ENCODE peak calls at places on chromosomes 12 and 14, in five cellular contexts. K, N, S, F and U are unnamed samples.

GRCh38 chr12:44573723-44574122 is 302.4 kb downstream of the NELL2 start:
- DNase-seq in N (no peak), F (no peak), K (no peak), S (no peak), U (no peak)

GRCh38 chr14:23887536-23887935 is 66.0 kb upstream of the DHRS4 start:
- DNase-seq in N (no peak), F (no peak), S (no peak), K (no peak), U (no peak)

GRCh38 chr12:49369723-49370145 is 2.5 kb downstream of the SPATS2 start:
- DNase-seq in K (no peak), S (no peak), N (peak; percentile 28), F (no peak), U (no peak)

GRCh38 chr14:51938137-51938536 is 51.2 kb upstream of the RTRAF start:
- DNase-seq in N (no peak), F (no peak), K (no peak), S (no peak), U (no peak)

GRCh38 chr12:69096669-69097364 is 142.6 kb upstream of the CPSF6 start:
- DNase-seq in F (no peak), N (no peak), S (no peak), K (peak; percentile 5), U (no peak)

GRCh38 chr12:50021071-50021470 is 4.2 kb downstream of the RACGAP1 start:
- DNase-seq in N (no peak), F (no peak), K (no peak), S (no peak), U (no peak)

GRCh38 chr14:32366256-32366655 is 37.2 kb downstream of the AKAP6 start:
- DNase-seq in N (no peak), S (no peak), F (no peak), K (peak; percentile 51), U (no peak)

GRCh38 chr14:46451800-46452199 is 199.8 kb downstream of the RPL10L start:
- DNase-seq in N (no peak), S (no peak), F (no peak), K (no peak), U (no peak)

GRCh38 chr12:40068416-40068815 is 37.5 kb downstream of the SLC2A13 start:
- DNase-seq in S (no peak), F (no peak), K (no peak), N (no peak), U (no peak)

GRCh38 chr12:118463677-118464076 is 87.3 kb downstream of the SUDS3 start:
- DNase-seq in S (no peak), K (no peak), N (no peak), F (no peak), U (no peak)

GRCh38 chr12:125053821-125054220 is 11.4 kb upstream of the AACS start:
- DNase-seq in N (no peak), F (no peak), S (no peak), K (no peak), U (no peak)

GRCh38 chr14:56117765-56118610 is at the start of gene PELI2:
- DNase-seq in K (peak; percentile 68), F (peak; percentile 78), N (peak; percentile 77), S (peak; percentile 15), U (no peak)

GRCh38 chr14:101839236-101839635 is 77.7 kb downstream of the PPP2R5C start:
- DNase-seq in N (no peak), K (no peak), F (no peak), S (no peak), U (no peak)

GRCh38 chr14:100899841-100900771 is 3.4 kb downstream of the RTL1 start:
- DNase-seq in K (no peak), S (no peak), N (peak; percentile 35), F (no peak), U (no peak)

GRCh38 chr12:24463392-24463791 is 485.5 kb downstream of the BCAT1 start:
- DNase-seq in K (no peak), N (no peak), F (no peak), S (no peak), U (no peak)

GRCh38 chr14:57889245-57889644 is 23.4 kb upstream of the SLC35F4 start:
- DNase-seq in N (peak; percentile 87), K (peak; percentile 19), S (no peak), F (no peak), U (no peak)

GRCh38 chr12:107736914-107737313 is 24.0 kb downstream of the PRDM4 start:
- DNase-seq in N (no peak), F (no peak), K (no peak), S (no peak), U (no peak)

GRCh38 chr12:89225808-89226368 is 126.4 kb downstream of the DUSP6 start:
- DNase-seq in K (peak; percentile 90), S (peak; percentile 97), F (peak; percentile 69), N (no peak), U (peak; percentile 91)

GRCh38 chr12:100827901-100828520 is 33.4 kb downstream of the ANO4 start:
- DNase-seq in S (peak; percentile 23), F (no peak), K (peak; percentile 11), N (peak; percentile 28), U (peak; percentile 14)

GRCh38 chr12:132146098-132146497 is 1.8 kb downstream of the NOC4L start:
- DNase-seq in F (no peak), S (no peak), K (no peak), N (no peak), U (no peak)

GRCh38 chr14:56716705-56717104 is 93.6 kb downstream of the OTX2 start:
- DNase-seq in F (no peak), K (no peak), N (no peak), S (no peak), U (no peak)

GRCh38 chr12:96236221-96236822 is 42.1 kb downstream of the ELK3 start:
- DNase-seq in N (no peak), F (no peak), K (no peak), S (no peak), U (no peak)

GRCh38 chr12:51246254-51246853 is 7.7 kb downstream of the DAZAP2 start:
- DNase-seq in F (no peak), N (peak; percentile 54), S (no peak), K (peak; percentile 36), U (no peak)

GRCh38 chr12:114869091-114869834 is 185.3 kb upstream of the TBX3 start:
- DNase-seq in N (no peak), S (no peak), K (peak; percentile 85), F (no peak), U (no peak)

GRCh38 chr12:12513416-12514006 is 49.2 kb downstream of the DUSP16 start:
- DNase-seq in N (no peak), F (no peak), S (no peak), K (no peak), U (no peak)

GRCh38 chr14:36524874-36525745 is 5.1 kb upstream of the NKX2-1 start:
- DNase-seq in S (peak; percentile 65), N (no peak), K (no peak), F (peak; percentile 58), U (no peak)

GRCh38 chr12:94671917-94672316 is 21.6 kb upstream of the TMCC3 start:
- DNase-seq in N (no peak), K (no peak), S (no peak), F (no peak), U (peak; percentile 33)

GRCh38 chr14:74826574-74826973 is 49.4 kb downstream of the PROX2 start:
- DNase-seq in K (no peak), S (no peak), F (no peak), N (no peak), U (no peak)

GRCh38 chr12:66662729-66663128 is 16.1 kb downstream of the GRIP1 start:
- DNase-seq in S (no peak), N (no peak), K (peak; percentile 41), F (no peak), U (no peak)

GRCh38 chr12:15131462-15131861 is 89.8 kb downstream of the RERG start:
- DNase-seq in K (peak; percentile 84), F (no peak), S (no peak), N (no peak), U (no peak)

GRCh38 chr12:24664151-24664550 is 284.8 kb downstream of the BCAT1 start:
- DNase-seq in F (no peak), N (no peak), S (no peak), K (no peak), U (no peak)

GRCh38 chr12:100951756-100952155 is 157.2 kb downstream of the ANO4 start:
- DNase-seq in S (no peak), N (no peak), K (no peak), F (no peak), U (no peak)

GRCh38 chr12:13170892-13171490 is 25.5 kb upstream of the EMP1 start:
- DNase-seq in N (no peak), S (no peak), F (no peak), K (no peak), U (no peak)

GRCh38 chr12:65962921-65963883 is 138.9 kb downstream of the HMGA2 start:
- DNase-seq in N (peak; percentile 52), S (peak; percentile 57), F (no peak), K (no peak), U (no peak)

GRCh38 chr12:118061011-118061875 is at the start of gene WSB2:
- DNase-seq in K (peak; percentile 62), F (peak; percentile 55), N (peak; percentile 81), S (no peak), U (no peak)

GRCh38 chr12:16349132-16349463 is 1.7 kb downstream of the MGST1 start:
- DNase-seq in N (peak; percentile 89), K (peak; percentile 85), S (no peak), F (peak; percentile 73), U (peak; percentile 70)
- H3K4me3 ChIP-seq in N (no peak overlapping the region), K (peak overlapping the region; percentile 53), S (peak overlapping the region; percentile 82), F (peak overlapping the region; percentile 87), U (peak overlapping the region; percentile 69)

DNA sequence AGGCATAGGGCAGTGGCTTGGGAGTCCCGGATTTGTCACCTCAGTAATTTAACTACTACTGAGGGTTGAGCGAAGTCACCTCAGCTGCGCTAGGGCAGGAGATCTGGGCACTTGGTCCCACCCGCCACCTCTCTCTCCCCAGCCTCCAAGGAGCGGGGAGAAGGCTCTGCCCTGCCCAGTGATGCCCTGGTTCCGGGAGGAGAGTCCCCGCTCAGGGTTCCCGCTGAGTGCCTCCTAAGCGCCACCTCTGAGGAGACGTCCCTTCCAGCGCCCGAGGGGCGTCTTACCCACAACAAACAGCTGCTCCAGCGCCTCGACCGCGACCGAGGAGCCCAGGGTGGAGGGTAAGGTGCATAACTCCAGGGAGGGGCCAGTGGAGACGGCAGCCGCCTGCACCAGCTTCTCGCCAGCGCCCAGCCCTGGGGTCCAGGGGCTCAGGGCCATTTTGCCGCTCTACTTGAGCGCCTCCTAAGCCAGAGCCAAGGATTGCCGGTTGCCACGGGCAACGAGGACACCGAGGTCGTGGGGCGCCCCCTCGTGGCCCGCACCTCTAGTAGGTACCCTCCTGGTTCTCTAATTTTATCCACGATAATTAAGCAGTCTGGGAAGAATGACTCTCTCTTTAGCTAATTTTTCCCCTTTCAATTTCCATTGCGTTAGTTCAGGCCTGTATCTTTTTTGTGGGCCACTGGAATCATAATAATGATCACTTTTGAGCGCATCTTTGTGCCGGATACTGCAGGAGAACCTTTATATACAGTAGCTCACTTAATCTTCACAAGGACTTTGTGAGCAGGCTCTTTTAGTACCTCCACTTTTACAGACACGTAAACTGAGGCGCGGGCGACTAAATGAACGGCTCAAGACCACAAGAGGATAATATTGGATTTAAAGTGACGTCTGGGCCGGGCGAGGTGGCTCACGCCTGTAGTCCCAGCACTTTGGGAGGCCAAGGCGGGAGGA is at the start of gene CCDC175:
- DNase-seq in K (peak; percentile 30), S (peak; percentile 60), F (peak; percentile 48), N (peak; percentile 85), U (no peak)
- TF ChIP-seq CTCF in K (peak; percentile 69), S (peak; percentile 87), F (peak; percentile 53), N (peak; percentile 49), U (peak; percentile 73)

GRCh38 chr12:27330846-27331245 is 1.8 kb upstream of the BMAL2 start:
- DNase-seq in K (no peak), N (no peak), F (peak; percentile 48), S (no peak), U (peak; percentile 54)
- H3K4me3 ChIP-seq in K (peak overlapping the region; percentile 20), N (no peak overlapping the region), F (peak overlapping the region; percentile 22), S (peak overlapping the region; percentile 78), U (no peak overlapping the region)

GRCh38 chr14:21940887-21941855 is 267.6 kb upstream of the OR4E1 start:
- DNase-seq in K (no peak), F (peak; percentile 6), N (no peak), S (peak; percentile 24), U (peak; percentile 22)
- TF ChIP-seq CTCF in K (peak; percentile 19), F (peak; percentile 66), N (no peak), S (peak; percentile 71), U (peak; percentile 53)